ENCODE peak calls at places on chromosomes 3 and 15, in eight cellular contexts. U is A549, A is IMR-90, C is spleen, P is GM12878, I is adrenal gland, L is HCT116, M is H1. N is an unnamed sample.

GRCh38 chr15:58535337-58535736 is 103.5 kb downstream of the LIPC start:
- DNase-seq in M (no peak), L (no peak), A (no peak), U (no peak), I (no peak), P (no peak), C (no peak), N (no peak)

GRCh38 chr15:77048135-77048866 is 22.6 kb downstream of the TSPAN3 start:
- DNase-seq in I (no peak), U (no peak), A (peak), M (no peak), C (no peak), P (no peak), L (no peak), N (no peak)

GRCh38 chr3:59424268-59425010 is 374.6 kb upstream of the CFAP20DC start:
- DNase-seq in L (no peak), C (no peak), P (no peak), U (no peak), M (no peak), A (peak), I (no peak), N (no peak)

GRCh38 chr15:51759557-51760070 is 8.2 kb downstream of the TMOD2 start:
- DNase-seq in M (peak), U (no peak), P (no peak), A (peak), I (peak), C (no peak), L (no peak), N (no peak)

GRCh38 chr3:86029590-86029989 is 961.4 kb downstream of the VGLL3 start:
- DNase-seq in A (no peak), L (no peak), M (no peak), P (no peak), U (no peak), I (no peak), C (no peak), N (no peak)

GRCh38 chr15:60004019-60004845 is at the start of gene FOXB1:
- DNase-seq in L (no peak), M (peak), I (no peak), U (no peak), C (no peak), A (no peak), P (no peak), N (no peak)

GRCh38 chr3:5009506-5010100 is 30.4 kb downstream of the BHLHE40 start:
- DNase-seq in M (no peak), U (no peak), A (no peak), C (peak), L (no peak), P (no peak), I (no peak), N (no peak)

GRCh38 chr3:9812870-9813483 is 2.9 kb downstream of the TTLL3 start:
- DNase-seq in P (no peak), A (no peak), M (no peak), C (peak), I (no peak), L (no peak), U (no peak), N (no peak)

GRCh38 chr3:139745831-139746230 is 68.1 kb upstream of the NMNAT3 start:
- DNase-seq in A (peak), M (no peak), I (peak), L (no peak), P (no peak), U (no peak), C (no peak), N (no peak)

GRCh38 chr15:67840747-67841634 is 1.1 kb upstream of the RNU6-1 start:
- DNase-seq in C (peak), U (peak), A (peak), L (no peak), I (peak), M (no peak), P (no peak), N (no peak)

GRCh38 chr3:28916713-28917499 is 364.0 kb upstream of the RBMS3 start:
- DNase-seq in U (no peak), C (peak), A (peak), L (no peak), I (peak), P (peak), M (peak), N (peak)

GRCh38 chr3:20692675-20693074 is 506.7 kb upstream of the SGO1 start:
- DNase-seq in A (no peak), I (no peak), U (no peak), P (no peak), M (no peak), L (no peak), C (no peak), N (no peak)

GRCh38 chr3:122880624-122881023 is 85.8 kb downstream of the SLC49A4 start:
- DNase-seq in M (no peak), P (no peak), I (no peak), L (no peak), C (no peak), A (no peak), U (no peak), N (no peak)

GRCh38 chr15:48720646-48721045 is 75.1 kb upstream of the FBN1 start:
- DNase-seq in P (no peak), L (no peak), U (no peak), A (no peak), C (no peak), I (no peak), M (no peak), N (no peak)

GRCh38 chr3:18987862-18988447 is 160.4 kb upstream of the KCNH8 start:
- DNase-seq in L (no peak), I (no peak), A (no peak), M (no peak), C (no peak), P (no peak), U (no peak), N (peak)
- TF ChIP-seq POLR2A in L (no peak), I (no peak), A (no peak), M (no peak), C (no peak), P (no peak), U (no peak), N (no peak)

GRCh38 chr3:35931867-35932266 is 292.5 kb downstream of the ARPP21 start:
- DNase-seq in P (no peak), A (no peak), I (no peak), L (no peak), U (no peak), M (no peak), C (no peak), N (no peak)

GRCh38 chr3:35929158-35929557 is 289.8 kb downstream of the ARPP21 start:
- DNase-seq in L (no peak), U (no peak), M (no peak), P (no peak), A (peak), I (no peak), C (no peak), N (no peak)

GRCh38 chr3:35927441-35927840 is 288.1 kb downstream of the ARPP21 start:
- DNase-seq in P (no peak), C (no peak), I (no peak), L (no peak), U (no peak), M (no peak), A (no peak), N (no peak)

GRCh38 chr3:35936571-35936970 is 297.2 kb downstream of the ARPP21 start:
- DNase-seq in I (no peak), M (no peak), C (no peak), A (peak), U (no peak), P (no peak), L (no peak), N (no peak)

GRCh38 chr3:35932995-35933394 is 293.7 kb downstream of the ARPP21 start:
- DNase-seq in M (no peak), I (peak), L (peak), A (peak), U (peak), P (no peak), C (no peak), N (no peak)
- H3K27ac ChIP-seq in M (no peak), I (no peak), L (no peak), A (no peak), U (peak), P (no peak), C (no peak), N (no peak)

DNA sequence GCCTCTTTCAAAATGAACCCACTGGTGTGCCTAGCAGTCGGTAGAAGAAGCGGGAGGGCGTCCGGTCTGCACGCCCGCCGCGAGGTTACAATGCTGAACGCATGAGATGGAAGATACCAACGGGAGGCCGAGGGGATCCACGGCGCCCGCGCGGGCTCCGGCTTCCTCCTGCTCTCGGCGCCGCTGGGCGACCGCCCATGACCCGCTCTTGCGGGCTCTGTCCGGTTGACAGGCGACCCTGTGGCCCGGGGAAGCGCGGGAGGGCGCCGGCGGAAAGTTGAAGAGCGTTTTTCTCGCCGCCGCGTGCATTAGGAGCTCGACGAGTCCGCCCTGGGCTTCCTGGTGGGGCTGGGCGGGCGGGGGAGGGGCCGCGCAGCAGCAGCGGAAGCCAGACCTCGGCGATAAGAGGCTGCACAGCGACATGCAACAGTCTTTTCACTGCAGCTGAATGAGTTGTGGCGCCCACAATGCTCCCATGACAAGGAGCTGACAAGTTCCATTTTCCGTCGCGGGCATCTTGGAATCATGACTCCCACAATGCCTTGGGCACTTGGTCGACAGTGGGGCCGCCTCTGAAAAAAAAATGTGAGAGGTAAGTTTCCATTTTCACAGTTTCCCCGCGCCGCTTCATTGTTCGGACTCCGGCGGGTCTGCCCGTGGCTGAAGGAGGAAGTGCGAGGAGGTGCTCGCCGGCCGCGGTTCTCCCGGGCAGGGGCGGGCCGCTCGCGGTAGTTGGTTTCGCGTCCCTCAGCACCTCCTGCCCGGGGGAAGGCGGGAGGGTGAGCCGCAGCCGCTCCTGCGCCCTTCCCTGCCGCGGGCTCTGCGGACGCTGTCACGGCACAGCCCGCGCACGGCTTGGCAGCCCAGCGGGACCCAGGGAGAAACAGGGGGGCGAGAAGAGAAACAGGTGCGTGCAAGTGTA is at the start of gene MBNL1:
- DNase-seq in M (peak), C (peak), U (peak), I (peak), L (peak), P (no peak), A (peak), N (peak)
- TF ChIP-seq POLR2A in M (no peak), C (peak), U (peak), I (peak), L (peak), P (peak), A (peak), N (no peak)

DNA sequence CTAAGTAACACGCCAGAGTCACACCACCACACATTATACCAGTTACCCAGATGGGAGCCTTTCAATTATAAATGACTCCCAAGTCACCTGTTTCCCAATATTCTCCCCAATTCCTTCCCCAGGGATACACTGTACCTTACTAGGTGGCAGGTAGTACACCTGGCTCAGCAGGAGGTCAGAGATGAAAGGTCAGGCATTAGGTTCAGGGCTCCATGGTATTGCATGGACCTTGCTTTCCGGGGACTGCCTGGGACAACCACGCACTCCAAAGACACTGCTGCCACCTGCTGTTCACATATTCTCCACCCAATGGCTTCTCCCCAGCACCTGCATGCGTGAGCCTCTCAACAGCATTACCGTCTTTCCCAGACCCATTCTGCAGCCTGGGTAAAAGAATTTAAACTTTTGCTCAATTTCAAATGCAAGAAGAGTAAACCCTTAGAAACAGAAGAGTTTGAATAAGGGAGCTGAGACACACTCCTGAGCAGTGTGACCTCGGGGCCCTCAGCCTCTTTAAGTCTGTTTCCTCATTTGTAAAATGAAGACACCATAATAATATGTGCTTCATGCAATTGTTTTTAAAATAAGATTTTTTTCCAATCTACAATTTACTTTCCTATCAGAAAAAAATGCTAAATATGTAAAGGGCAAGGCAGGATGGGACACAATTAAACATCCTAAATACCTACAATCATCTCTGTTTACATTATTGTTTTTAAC is 28.0 kb upstream of the LACTB start:
- DNase-seq in P (peak), A (peak), C (peak), U (peak), M (peak), I (peak), L (peak), N (peak)
- H3K27ac ChIP-seq in P (no peak), A (peak), C (no peak), U (peak), M (no peak), I (no peak), L (no peak), N (no peak)

DNA sequence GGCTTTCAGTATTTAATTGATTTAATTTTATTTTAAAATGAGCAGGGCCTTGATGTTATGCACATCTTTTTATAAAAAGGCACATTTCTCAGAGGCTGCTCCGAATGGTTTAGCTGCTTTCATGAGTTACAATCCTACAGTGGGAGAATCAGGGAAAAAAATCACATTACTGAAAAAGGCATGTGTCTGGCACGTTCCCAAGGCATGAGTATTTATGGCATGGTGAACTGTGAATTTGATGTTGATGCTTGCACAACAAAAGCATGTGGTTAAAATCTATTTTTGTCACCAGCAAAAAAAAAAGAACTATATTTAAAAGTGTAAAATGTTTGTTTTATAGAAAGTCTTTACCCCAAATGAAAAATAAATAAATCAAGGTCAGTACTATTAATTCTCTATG is 485.2 kb upstream of the ROBO2 start:
- DNase-seq in M (no peak), A (peak), U (no peak), P (no peak), C (no peak), I (no peak), L (no peak), N (no peak)
- TF ChIP-seq POLR2A in M (no peak), A (no peak), U (no peak), P (no peak), C (no peak), I (no peak), L (no peak), N (no peak)

DNA sequence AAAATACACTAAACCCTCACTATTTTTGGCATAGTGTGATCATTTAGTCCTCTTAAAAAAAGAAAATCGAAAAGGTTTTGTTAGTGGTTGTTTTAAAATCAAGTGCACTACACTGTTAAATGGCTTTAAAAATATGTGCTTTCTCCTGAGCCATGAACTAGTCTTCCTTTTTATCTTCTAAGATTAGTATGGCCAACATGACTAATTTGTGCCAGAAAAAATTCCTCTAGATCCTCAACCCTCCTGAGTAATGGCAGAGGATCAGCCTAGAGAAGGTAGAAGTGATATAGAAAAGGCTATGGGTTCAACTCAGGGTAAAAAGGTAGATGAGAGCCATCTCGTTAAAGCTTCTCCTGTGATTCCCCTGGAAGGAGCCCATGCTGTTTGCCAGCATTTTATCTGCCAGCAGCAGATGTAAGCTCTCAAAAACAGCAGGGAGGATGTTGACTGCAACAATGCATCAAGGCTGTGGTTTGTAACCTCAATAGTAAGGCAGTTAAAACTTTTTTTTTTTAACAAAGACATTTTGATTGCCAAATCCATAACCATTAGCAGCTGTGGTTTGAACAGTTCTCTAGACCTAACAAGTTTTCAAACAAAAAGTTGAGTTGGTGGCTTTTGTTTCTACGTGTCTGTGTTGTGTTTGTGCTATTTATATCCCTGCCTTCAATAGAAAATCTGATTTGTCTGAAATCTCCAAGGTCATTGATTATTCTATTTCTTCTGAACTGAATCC is 30.2 kb upstream of the ZNF609 start:
- DNase-seq in P (peak), I (no peak), L (no peak), U (no peak), A (peak), C (no peak), M (peak), N (no peak)
- H3K27ac ChIP-seq in P (peak), I (no peak), L (no peak), U (no peak), A (no peak), C (peak), M (no peak), N (peak)